ENCODE peak calls at places on chromosomes 3 and 15, in five cellular contexts. J is C1 segment of cervical spinal cord, I is KG1, H is HepG2, R is H7. T is an unnamed sample.

GRCh38 chr15:48385431-48385830 is 54.2 kb downstream of the DUT start:
- DNase-seq in H (no peak), J (no peak), I (no peak), R (no peak), T (no peak)

GRCh38 chr3:157257101-157257500 is 97.2 kb upstream of the CCNL1 start:
- DNase-seq in J (no peak), I (no peak), H (no peak), R (no peak), T (no peak)

GRCh38 chr3:30342319-30343060 is 263.9 kb upstream of the TGFBR2 start:
- DNase-seq in H (peak; percentile 87), J (no peak), I (no peak), R (no peak), T (peak; percentile 33)

GRCh38 chr3:169218314-169218983 is 445.1 kb downstream of the MECOM start:
- DNase-seq in J (no peak), R (peak; percentile 45), H (peak; percentile 28), I (no peak), T (no peak)

GRCh38 chr3:149343951-149344350 is 10.5 kb upstream of the TM4SF18 start:
- DNase-seq in I (no peak), H (no peak), R (no peak), J (no peak), T (no peak)

GRCh38 chr3:143170676-143171075 is 51.1 kb downstream of the CHST2 start:
- DNase-seq in I (no peak), J (no peak), R (no peak), H (no peak), T (no peak)

GRCh38 chr3:165669502-165669901 is 167.7 kb downstream of the BCHE start:
- DNase-seq in H (no peak), R (no peak), J (no peak), I (no peak), T (no peak)

GRCh38 chr3:133962879-133963278 is 66.8 kb downstream of the SLCO2A1 start:
- DNase-seq in I (no peak), R (no peak), J (no peak), H (no peak), T (no peak)

GRCh38 chr15:31193291-31193690 is 91.8 kb upstream of the TRPM1 start:
- DNase-seq in R (no peak), J (no peak), I (no peak), H (no peak), T (no peak)

GRCh38 chr3:78116874-78117273 is 1077.0 kb downstream of the ROBO2 start:
- DNase-seq in R (no peak), H (no peak), I (no peak), J (no peak), T (peak; percentile 93)

GRCh38 chr3:59212128-59212764 is 162.4 kb upstream of the CFAP20DC start:
- DNase-seq in J (peak; percentile 1), I (no peak), R (peak; percentile 33), H (peak; percentile 26), T (no peak)

GRCh38 chr3:61858054-61858453 is 296.7 kb downstream of the PTPRG start:
- DNase-seq in J (no peak), R (no peak), H (no peak), I (no peak), T (no peak)

GRCh38 chr3:26915208-26915607 is 292.6 kb downstream of the LRRC3B start:
- DNase-seq in J (no peak), R (no peak), I (no peak), H (no peak), T (no peak)

GRCh38 chr3:36477655-36478054 is 97.4 kb downstream of the STAC start:
- DNase-seq in R (no peak), I (no peak), J (no peak), H (no peak), T (no peak)

GRCh38 chr3:11907667-11908660 is 61.3 kb upstream of the TAMM41 start:
- DNase-seq in R (no peak), J (no peak), I (no peak), H (no peak), T (no peak)

GRCh38 chr15:42720071-42720470 is 16.9 kb downstream of the CDAN1 start:
- DNase-seq in I (no peak), R (no peak), J (no peak), H (no peak), T (no peak)

GRCh38 chr3:69665026-69665739 is 74.1 kb upstream of the MITF start:
- DNase-seq in R (no peak), J (no peak), H (no peak), I (no peak), T (no peak)

GRCh38 chr15:88932875-88933330 is 19.7 kb upstream of the MFGE8 start:
- DNase-seq in R (no peak), H (no peak), I (no peak), J (peak; percentile 43), T (no peak)

GRCh38 chr3:178392553-178392952 is 143.7 kb upstream of the KCNMB2 start:
- DNase-seq in I (no peak), H (no peak), J (no peak), R (no peak), T (no peak)

GRCh38 chr15:52078876-52079700 is 33.5 kb downstream of the BCL2L10 start:
- DNase-seq in R (peak; percentile 87), J (peak; percentile 63), I (peak; percentile 63), H (peak; percentile 59), T (no peak)

GRCh38 chr3:58494107-58494506 is 2.2 kb downstream of the KCTD6 start:
- DNase-seq in J (no peak), R (no peak), I (no peak), H (no peak), T (no peak)

GRCh38 chr15:64844576-64845140 is 2.9 kb downstream of the PLEKHO2 start:
- DNase-seq in R (peak; percentile 42), I (no peak), J (peak; percentile 12), H (no peak), T (no peak)

GRCh38 chr15:52331490-52332240 is 36.1 kb upstream of the MYO5C start:
- DNase-seq in R (peak; percentile 38), J (peak; percentile 33), I (peak; percentile 8), H (peak; percentile 30), T (no peak)

GRCh38 chr3:171064461-171064860 is 37.9 kb upstream of the SLC2A2 start:
- DNase-seq in I (no peak), R (no peak), H (no peak), J (no peak), T (no peak)

GRCh38 chr3:120652281-120652680 is 29.8 kb downstream of the HGD start:
- DNase-seq in I (no peak), J (no peak), H (no peak), R (no peak), T (no peak)

GRCh38 chr3:134353831-134354611 is 20.2 kb downstream of the AMOTL2 start:
- DNase-seq in I (no peak), R (peak; percentile 56), J (no peak), H (no peak), T (no peak)

GRCh38 chr15:48555244-48555804 is 90.2 kb downstream of the FBN1 start:
- DNase-seq in R (no peak), H (no peak), I (no peak), J (no peak), T (peak; percentile 54)

GRCh38 chr15:94610069-94610863 is 378.9 kb downstream of the MCTP2 start:
- DNase-seq in H (no peak), J (no peak), R (no peak), I (peak; percentile 48), T (no peak)

GRCh38 chr15:60004846-60005351 is 788 bp downstream of the FOXB1 start:
- DNase-seq in J (no peak), I (no peak), H (no peak), R (no peak), T (no peak)

T was measured in brain pericyte.